ENCODE peak calls at places on chromosomes 7 and 10, in nine cellular contexts. X is pancreas; C is H1; E is gastrocnemius medialis; W is fibroblast of lung; T is heart left ventricle; Z is CD8-positive, alpha-beta T cell; L is tibial artery; M is GM23338. I is an unnamed sample.

GRCh38 chr7:158248816-158249215 is 338.8 kb downstream of the PTPRN2 start:
- DNase-seq in C (no peak), T (no peak), X (no peak), L (no peak), M (no peak), W (no peak), E (no peak), Z (no peak), I (no peak)

GRCh38 chr10:86900955-86901354 is 56.5 kb downstream of the MMRN2 start:
- DNase-seq in T (peak), Z (no peak), M (no peak), E (peak), L (peak), W (peak), X (peak), C (no peak), I (peak)

GRCh38 chr7:4018917-4019316 is 663.2 kb upstream of the FOXK1 start:
- DNase-seq in X (no peak), Z (no peak), L (no peak), T (no peak), C (no peak), M (no peak), E (no peak), W (no peak), I (no peak)

GRCh38 chr7:155386608-155387007 is 71.3 kb upstream of the EN2 start:
- DNase-seq in M (no peak), X (no peak), L (no peak), E (no peak), C (no peak), W (no peak), Z (no peak), T (no peak), I (no peak)

GRCh38 chr7:24659505-24659904 is 86.3 kb downstream of the PALS2 start:
- DNase-seq in E (no peak), C (no peak), X (no peak), L (no peak), T (no peak), Z (no peak), W (no peak), M (no peak), I (no peak)

GRCh38 chr10:62858364-62858763 is 42.2 kb upstream of the EGR2 start:
- DNase-seq in M (peak), X (no peak), C (no peak), T (peak), L (peak), E (no peak), W (peak), Z (no peak), I (no peak)

GRCh38 chr7:134865001-134865845 is 85.8 kb downstream of the CALD1 start:
- DNase-seq in Z (no peak), E (no peak), C (no peak), L (no peak), X (no peak), W (peak), M (peak), T (no peak), I (no peak)

GRCh38 chr7:85714182-85714581 is 527.3 kb upstream of the SEMA3D start:
- DNase-seq in W (no peak), E (no peak), L (no peak), C (no peak), Z (no peak), X (no peak), T (no peak), M (no peak), I (no peak)

GRCh38 chr7:80879849-80880248 is 39.0 kb downstream of the SEMA3C start:
- DNase-seq in T (no peak), E (no peak), X (no peak), L (no peak), W (peak), M (no peak), C (no peak), Z (no peak), I (no peak)

GRCh38 chr10:28381903-28382347 is 79.1 kb upstream of the MPP7 start:
- DNase-seq in C (peak), Z (peak), E (peak), L (peak), M (peak), W (peak), X (peak), T (peak), I (peak)

GRCh38 chr7:98733036-98733435 is 116.0 kb downstream of the NPTX2 start:
- DNase-seq in Z (peak), W (peak), X (no peak), T (no peak), C (peak), M (peak), L (no peak), E (no peak), I (no peak)

GRCh38 chr10:114648368-114648767 is 9.7 kb downstream of the ABLIM1 start:
- DNase-seq in M (no peak), L (no peak), W (peak), X (no peak), C (no peak), E (no peak), T (no peak), Z (no peak), I (no peak)

GRCh38 chr7:27182861-27183681 is 2.0 kb downstream of the HOXA11 start:
- DNase-seq in M (peak), T (no peak), W (no peak), L (peak), X (peak), Z (no peak), E (peak), C (peak), I (peak)

GRCh38 chr10:4067552-4068254 is 282.7 kb upstream of the KLF6 start:
- DNase-seq in M (no peak), T (no peak), W (no peak), L (no peak), E (no peak), X (no peak), Z (no peak), C (no peak), I (no peak)

GRCh38 chr10:30079423-30079822 is 20.0 kb upstream of the JCAD start:
- DNase-seq in T (no peak), W (no peak), E (no peak), M (no peak), C (no peak), L (no peak), X (no peak), Z (no peak), I (no peak)
- H3K27ac ChIP-seq in T (no peak), W (no peak), E (no peak), M (no peak), C (no peak), L (no peak), X (no peak), Z (no peak), I (no peak)

GRCh38 chr10:102395677-102396197 is at the start of gene NFKB2:
- DNase-seq in L (no peak), M (no peak), X (no peak), E (no peak), C (no peak), W (no peak), T (no peak), Z (no peak), I (no peak)

GRCh38 chr10:102394801-102395676 is 466 bp upstream of the NFKB2 start:
- DNase-seq in E (peak), C (peak), X (peak), Z (peak), W (peak), L (peak), M (peak), T (peak), I (peak)

GRCh38 chr10:102393411-102394078 is 2.0 kb upstream of the NFKB2 start:
- DNase-seq in M (peak), X (no peak), L (no peak), C (no peak), E (no peak), Z (no peak), T (no peak), W (no peak), I (no peak)

GRCh38 chr10:102392306-102392705 is 3.2 kb upstream of the NFKB2 start:
- DNase-seq in T (no peak), W (no peak), C (no peak), L (no peak), M (no peak), E (no peak), X (no peak), Z (no peak), I (no peak)

DNA sequence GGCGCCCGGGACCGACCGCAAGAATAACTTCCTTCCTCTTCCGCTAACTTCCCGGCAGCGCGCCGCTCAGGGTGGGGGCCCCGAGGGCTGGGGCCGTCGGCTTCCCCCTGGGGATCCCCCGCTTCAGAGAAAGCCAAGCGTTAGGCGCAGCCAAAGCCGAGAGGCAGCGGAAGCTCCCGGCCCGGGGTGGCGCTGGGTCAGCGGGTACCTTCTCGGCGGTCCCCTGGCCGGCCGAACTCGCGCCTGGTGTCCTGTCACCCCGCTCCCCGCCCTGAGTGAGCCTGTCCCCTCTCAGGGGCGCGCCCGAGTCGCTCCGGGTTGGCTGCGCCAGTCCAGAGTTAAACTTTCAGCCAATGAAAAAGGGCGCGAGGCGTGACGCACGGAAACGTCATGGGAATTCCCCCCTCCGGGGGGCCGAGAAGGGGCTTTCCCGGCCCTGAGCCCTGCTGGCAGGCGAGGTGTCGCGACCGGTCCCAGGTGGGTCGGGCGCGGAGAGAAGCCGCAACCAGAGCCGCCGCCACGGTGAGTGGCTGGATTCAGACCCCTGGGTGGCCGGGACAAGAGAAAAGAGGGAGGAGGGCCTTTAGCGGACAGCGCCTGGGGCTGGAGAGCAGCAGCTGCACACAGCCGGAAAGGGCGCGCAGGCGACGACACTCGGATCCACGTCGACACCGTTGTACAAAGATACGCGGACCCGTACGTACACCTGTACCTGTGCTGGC is 1.3 kb upstream of the NFKB2 start:
- DNase-seq in Z (peak), M (peak), C (peak), T (peak), L (peak), W (peak), E (peak), X (peak), I (peak)
- TF ChIP-seq CTCF in Z (no peak), M (no peak), C (no peak), T (peak), L (peak), W (no peak), E (no peak), X (no peak), I (peak)

GRCh38 chr10:14071956-14072355 is 258.8 kb downstream of the FRMD4A start:
- DNase-seq in L (no peak), T (no peak), Z (no peak), W (no peak), E (no peak), X (no peak), M (no peak), C (no peak), I (no peak)

GRCh38 chr10:14068851-14069250 is 261.9 kb downstream of the FRMD4A start:
- DNase-seq in T (no peak), W (no peak), C (no peak), M (no peak), E (no peak), Z (no peak), X (no peak), L (no peak), I (no peak)

GRCh38 chr10:14072541-14072940 is 258.2 kb downstream of the FRMD4A start:
- DNase-seq in L (no peak), E (no peak), M (no peak), T (no peak), W (no peak), X (no peak), C (no peak), Z (no peak), I (no peak)

GRCh38 chr10:14074062-14074884 is 256.5 kb downstream of the FRMD4A start:
- DNase-seq in X (peak), M (peak), W (peak), L (peak), Z (no peak), E (peak), C (no peak), T (peak), I (peak)
- H3K4me3 ChIP-seq in X (peak), M (no peak), W (peak), L (peak), Z (no peak), E (peak), C (no peak), T (peak), I (peak)

GRCh38 chr10:110859947-110860376 is 11.8 kb upstream of the PDCD4 start:
- DNase-seq in T (no peak), Z (peak), W (peak), M (no peak), C (no peak), E (peak), X (no peak), L (peak), I (no peak)
- H3K27ac ChIP-seq in T (peak), Z (peak), W (no peak), M (no peak), C (no peak), E (peak), X (peak), L (no peak), I (peak)

DNA sequence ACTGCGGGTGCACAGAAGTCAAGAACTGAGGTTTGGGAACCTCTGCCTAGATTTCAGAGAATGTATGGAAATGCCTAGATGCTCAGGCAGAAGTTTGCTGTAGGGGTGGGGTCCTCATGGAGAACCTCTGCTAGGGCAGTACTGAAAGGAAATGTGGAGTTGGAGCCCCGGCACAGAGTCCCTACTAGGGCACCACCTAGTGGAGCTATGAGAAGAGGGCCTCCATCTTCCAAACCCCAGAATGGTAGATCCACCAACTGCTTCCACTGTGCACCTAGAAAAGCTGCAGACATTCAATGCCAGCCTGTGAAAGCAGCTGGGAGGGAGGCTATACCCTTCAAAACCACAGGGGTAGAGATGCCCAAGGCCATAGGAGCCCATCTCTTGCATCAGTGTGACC is 1336.0 kb upstream of the CELF2 start:
- DNase-seq in L (no peak), W (no peak), X (no peak), T (no peak), M (peak), E (no peak), Z (no peak), C (no peak), I (no peak)
- TF ChIP-seq CTCF in L (no peak), W (no peak), X (no peak), T (no peak), M (peak), E (no peak), Z (no peak), C (peak), I (no peak)

DNA sequence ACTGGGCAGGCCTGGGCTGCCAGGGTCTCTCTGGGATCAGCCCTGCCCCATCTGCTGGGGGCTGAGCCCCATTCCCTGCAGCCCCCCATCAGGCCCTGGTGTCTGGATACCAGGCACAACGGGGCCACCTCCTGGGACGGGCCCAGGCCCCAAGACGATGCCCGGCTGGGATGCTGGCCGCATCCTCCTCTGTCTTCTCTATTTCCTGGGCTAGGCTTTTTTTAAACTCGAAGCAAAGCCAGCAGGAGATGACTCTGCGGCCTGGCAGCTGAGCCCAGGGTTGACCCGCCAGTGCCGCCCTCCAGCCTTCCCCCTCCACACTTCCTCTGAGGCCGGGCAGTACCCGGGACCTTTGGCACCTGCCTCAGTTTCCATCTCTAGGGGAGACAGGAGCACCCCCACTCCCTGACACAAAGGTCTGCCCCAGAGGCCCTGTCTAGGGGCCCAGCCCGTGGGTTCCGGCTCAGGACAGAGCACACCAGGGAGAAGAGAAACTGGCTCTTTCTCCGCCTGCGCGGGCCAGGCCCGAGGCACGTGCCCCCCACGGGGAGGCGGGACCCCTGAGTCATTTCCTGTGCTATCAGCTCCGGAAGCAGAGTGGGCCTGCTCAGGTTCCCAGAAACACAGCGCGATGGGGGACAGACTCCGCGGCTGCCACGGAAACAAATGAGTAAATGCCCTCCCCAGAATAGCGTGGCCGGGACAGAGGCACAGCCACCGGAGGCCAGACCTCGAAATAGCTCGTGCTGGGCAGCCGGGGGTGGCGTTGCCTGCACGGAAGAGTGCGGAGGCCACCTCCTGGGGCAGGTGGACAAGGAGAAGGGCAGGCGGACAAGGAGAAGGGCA is 84.6 kb upstream of the PDGFA start:
- DNase-seq in L (peak), E (peak), T (peak), C (no peak), Z (peak), X (peak), M (no peak), W (peak), I (peak)
- H3K4me3 ChIP-seq in L (peak), E (peak), T (peak), C (no peak), Z (peak), X (no peak), M (no peak), W (no peak), I (peak)

GRCh38 chr7:37007731-37008130 is 283.4 kb upstream of the AOAH start:
- DNase-seq in M (no peak), E (no peak), C (no peak), L (no peak), Z (no peak), W (no peak), X (no peak), T (no peak), I (no peak)

GRCh38 chr7:37007319-37007718 is 283.0 kb upstream of the AOAH start:
- DNase-seq in Z (no peak), C (no peak), W (no peak), E (no peak), T (no peak), X (no peak), L (no peak), M (peak), I (no peak)

GRCh38 chr7:37009282-37009681 is 285.0 kb upstream of the AOAH start:
- DNase-seq in Z (no peak), W (no peak), E (no peak), L (no peak), C (no peak), M (no peak), T (no peak), X (no peak), I (no peak)

GRCh38 chr7:37015353-37016034 is 291.2 kb upstream of the AOAH start:
- DNase-seq in L (no peak), Z (no peak), X (no peak), C (no peak), W (no peak), E (no peak), T (no peak), M (no peak), I (no peak)

DNA sequence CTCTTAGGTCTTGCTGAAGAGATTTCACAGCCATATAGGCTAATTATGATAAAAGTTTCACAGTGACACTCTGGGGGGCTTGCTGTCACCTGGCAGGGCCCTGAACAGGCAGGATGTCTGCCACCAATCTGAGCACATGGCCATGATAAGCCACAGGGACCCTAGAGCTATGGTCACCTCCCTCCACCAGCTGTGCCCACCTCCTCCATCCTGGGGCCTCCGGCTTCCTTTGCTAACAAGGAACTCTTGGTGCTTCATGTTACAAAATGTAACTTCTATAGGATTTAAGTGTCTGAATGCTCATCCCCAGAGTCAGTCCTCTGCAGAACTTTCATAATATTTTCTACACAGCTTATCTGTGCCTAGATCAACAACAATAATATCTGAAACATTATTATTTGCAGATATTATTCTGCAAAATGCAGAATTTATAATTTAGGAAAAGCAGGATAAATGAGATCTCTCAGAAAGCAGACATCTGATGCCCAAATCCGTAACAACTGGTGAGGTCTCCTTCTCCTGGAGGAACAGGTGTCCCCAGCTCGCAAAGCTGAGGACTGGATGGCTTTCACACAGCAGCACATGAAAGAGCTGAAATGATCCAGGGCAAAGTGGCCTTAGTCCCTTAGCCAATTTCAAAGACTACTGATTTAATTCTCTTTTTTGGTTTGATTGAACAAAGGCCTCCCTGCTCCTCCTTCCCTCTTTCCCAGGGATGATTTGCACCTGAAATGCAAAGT is 287.0 kb upstream of the AOAH start:
- DNase-seq in T (no peak), Z (no peak), E (no peak), C (no peak), X (no peak), L (no peak), W (no peak), M (no peak), I (no peak)
- H3K27ac ChIP-seq in T (no peak), Z (no peak), E (no peak), C (no peak), X (no peak), L (no peak), W (no peak), M (no peak), I (no peak)

GRCh38 chr10:96625173-96625572 is 38.4 kb upstream of the TM9SF3 start:
- DNase-seq in W (no peak), Z (no peak), E (no peak), X (no peak), C (no peak), T (no peak), M (no peak), L (no peak), I (no peak)

GRCh38 chr10:96622330-96622729 is 35.5 kb upstream of the TM9SF3 start:
- DNase-seq in M (no peak), C (no peak), E (no peak), X (no peak), W (no peak), Z (no peak), T (no peak), L (no peak), I (no peak)

GRCh38 chr10:96627292-96627691 is 40.5 kb upstream of the TM9SF3 start:
- DNase-seq in T (no peak), W (no peak), M (no peak), C (no peak), X (no peak), E (no peak), Z (no peak), L (no peak), I (no peak)

DNA sequence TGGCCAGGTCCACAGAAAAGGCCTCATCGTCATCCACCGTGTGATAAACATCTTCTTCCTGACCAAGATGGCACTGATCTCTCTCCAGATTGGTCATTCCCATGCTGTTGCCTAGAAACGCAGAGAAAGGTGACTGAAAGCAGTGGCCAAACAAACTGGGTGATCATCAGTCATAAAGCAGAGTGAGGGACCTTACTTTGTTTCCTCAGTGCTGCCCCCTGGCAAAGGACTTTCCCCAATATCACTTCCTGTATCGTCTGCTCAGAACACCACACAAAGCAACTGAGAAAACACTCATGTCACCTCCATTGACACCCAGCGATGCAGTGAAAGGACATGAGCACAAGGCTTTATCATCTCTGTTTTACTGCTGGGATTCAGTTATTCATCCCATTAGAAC is 40.0 kb upstream of the TM9SF3 start:
- DNase-seq in L (no peak), Z (peak), X (no peak), W (no peak), T (no peak), M (peak), C (no peak), E (no peak), I (no peak)
- TF ChIP-seq CTCF in L (no peak), Z (no peak), X (no peak), W (no peak), T (no peak), M (peak), C (no peak), E (no peak), I (no peak)